ENCODE peak calls at places on chromosomes 7 and 10, in seven cellular contexts. Y is fibroblast of mammary gland; I is EH; H is NCI-H2171 treated with DMSO at 0.1 percent for 48 hours; P is AG09309; F is iPS DF 6.9; T is activated CD4-positive, alpha-beta T cell treated with anti-CD3 and anti-CD28 coated beads, Interleukin-2, amount 50 U/mL, for 24 hours. X is an unnamed sample.

GRCh38 chr7:42237162-42237821 is at the start of gene GLI3:
- DNase-seq in I (peak; percentile 95), Y (peak; percentile 93), H (peak; percentile 46), F (no peak), P (peak; percentile 76), T (no peak), X (no peak)

GRCh38 chr10:86100581-86101061 is 266.0 kb downstream of the GRID1 start:
- DNase-seq in I (peak; percentile 22), P (no peak), F (no peak), H (peak; percentile 4), T (no peak), Y (peak; percentile 22), X (no peak)

GRCh38 chr7:117048854-117049321 is 95.6 kb downstream of the ST7 start:
- DNase-seq in T (no peak), F (no peak), Y (no peak), P (no peak), H (no peak), I (no peak), X (no peak)

GRCh38 chr7:4699897-4700296 is 17.8 kb downstream of the FOXK1 start:
- DNase-seq in I (no peak), H (no peak), F (no peak), T (no peak), Y (no peak), P (no peak), X (no peak)

GRCh38 chr10:133010095-133010837 is 67.9 kb upstream of the CFAP46 start:
- DNase-seq in Y (no peak), I (peak; percentile 1), P (no peak), H (no peak), F (no peak), T (no peak), X (no peak)

GRCh38 chr10:116654816-116655215 is 34.1 kb downstream of the PNLIPRP2 start:
- DNase-seq in I (no peak), H (no peak), F (peak; percentile 20), P (no peak), T (no peak), Y (no peak), X (no peak)

GRCh38 chr7:47273088-47273487 is 308.8 kb downstream of the TNS3 start:
- DNase-seq in T (no peak), H (no peak), I (no peak), P (no peak), Y (no peak), F (no peak), X (no peak)

GRCh38 chr10:43258032-43258921 is 8.6 kb downstream of the RASGEF1A start:
- DNase-seq in T (no peak), F (no peak), H (peak; percentile 4), P (no peak), Y (no peak), I (no peak), X (no peak)

GRCh38 chr7:44238116-44238695 is 37.4 kb downstream of the YKT6 start:
- DNase-seq in T (no peak), F (no peak), Y (no peak), I (no peak), P (no peak), H (no peak), X (no peak)